ENCODE peak calls at places on chromosomes 4 and X, in six cellular contexts. N is DMS 273 treated with DMSO at 0.1 percent for 48 hours; K is stomach; J is GM23338; R is activated CD4-positive, alpha-beta memory T cell treated with anti-CD3 and anti-CD28 coated beads for 36 hours; H is non-pigmented ciliary epithelial cell. Q is an unnamed sample.

GRCh38 chrX:10399152-10399741 is 221.1 kb downstream of the MID1 start:
- DNase-seq in N (no peak), K (no peak), J (no peak), R (no peak), H (no peak), Q (no peak)

GRCh38 chrX:63967541-63967940 is 182.5 kb upstream of the ARHGEF9 start:
- DNase-seq in N (no peak), K (no peak), J (no peak), R (no peak), H (no peak), Q (no peak)

GRCh38 chr4:33060873-33061542 is 2340.8 kb downstream of the PCDH7 start:
- DNase-seq in N (peak), K (no peak), J (peak), R (peak), H (peak), Q (peak)

GRCh38 chrX:78708171-78708570 is 39.3 kb upstream of the LPAR4 start:
- DNase-seq in N (peak), K (no peak), J (peak), R (no peak), H (peak), Q (no peak)

GRCh38 chr4:119300388-119301131 is 21.4 kb downstream of the FABP2 start:
- DNase-seq in N (no peak), K (peak), J (peak), R (peak), H (peak), Q (peak)

GRCh38 chrX:25527596-25527995 is 511.8 kb upstream of the ARX start:
- DNase-seq in N (no peak), K (no peak), J (no peak), R (no peak), H (no peak), Q (no peak)

GRCh38 chrX:69045616-69046345 is 119.5 kb downstream of the PJA1 start:
- DNase-seq in N (no peak), K (no peak), J (no peak), R (no peak), H (no peak), Q (no peak)

GRCh38 chr4:36241771-36242170 is 2.5 kb downstream of the ARAP2 start:
- DNase-seq in N (no peak), K (no peak), J (no peak), R (no peak), H (no peak), Q (no peak)

GRCh38 chr4:86957214-86957613 is 22.4 kb downstream of the AFF1 start:
- DNase-seq in N (no peak), K (no peak), J (no peak), R (no peak), H (no peak), Q (no peak)

GRCh38 chr4:21697583-21697982 is 251.0 kb downstream of the KCNIP4 start:
- DNase-seq in N (no peak), K (peak), J (peak), R (no peak), H (no peak), Q (no peak)

GRCh38 chr4:85873566-85873965 is 398.6 kb downstream of the ARHGAP24 start:
- DNase-seq in N (no peak), K (no peak), J (no peak), R (no peak), H (no peak), Q (no peak)

GRCh38 chr4:77240469-77241066 is 83.6 kb downstream of the CCNG2 start:
- DNase-seq in N (no peak), K (peak), J (peak), R (peak), H (no peak), Q (peak)

GRCh38 chr4:144318797-144319196 is 178.3 kb upstream of the GYPA start:
- DNase-seq in N (no peak), K (no peak), J (no peak), R (no peak), H (no peak), Q (no peak)

GRCh38 chrX:69028006-69028760 is 137.1 kb downstream of the PJA1 start:
- DNase-seq in N (no peak), K (no peak), J (no peak), R (no peak), H (no peak), Q (no peak)

GRCh38 chr4:58113083-58113482 is 1002.9 kb upstream of the IGFBP7 start:
- DNase-seq in N (peak), K (no peak), J (no peak), R (no peak), H (no peak), Q (no peak)

GRCh38 chr4:149973181-149973580 is 105.1 kb upstream of the DCLK2 start:
- DNase-seq in N (no peak), K (no peak), J (no peak), R (no peak), H (no peak), Q (no peak)

GRCh38 chr4:70994387-70995099 is 1.1 kb downstream of the DCK start:
- DNase-seq in N (no peak), K (no peak), J (no peak), R (no peak), H (no peak), Q (no peak)

Q was measured in mesothelial cell of epicardium.